ENCODE peak calls at places on chromosomes 6 and 20, in nine cellular contexts. One of them, this sample, is unnamed.

GRCh38 chr20:1900321-1900791 is 5.1 kb downstream of the SIRPA start:
- DNase-seq in A172: peak; percentile 81
- DNase-seq in EL: peak; percentile 80
- DNase-seq in aorta: peak; percentile 67
- DNase-seq in stimulated activated naive CD8-positive, alpha-beta T cell treated with anti-CD3 and anti-CD28 coated beads, Interleukin-15, Interleukin-2, amounts not matched to agents 100 U/mL and 50 U/mL, for 24 hours: no peak
- DNase-seq in GM13977: peak; percentile 63
- DNase-seq in effector CD4-positive, alpha-beta T cell: no peak
- DNase-seq in stimulated activated effector memory CD8-positive, alpha-beta T cell treated with anti-CD3 and anti-CD28 coated beads, Interleukin-12 subunit alpha, Interleukin-12 subunit beta, amount 100 ng/mL, for 72 hours: no peak
- DNase-seq in amygdala: peak; percentile 54
- DNase-seq in this sample: peak; percentile 37

GRCh38 chr6:169978615-169979161 is 227.3 kb downstream of the ERMARD start:
- DNase-seq in A172: no peak
- DNase-seq in EL: no peak
- DNase-seq in aorta: peak; percentile 44
- DNase-seq in stimulated activated naive CD8-positive, alpha-beta T cell treated with anti-CD3 and anti-CD28 coated beads, Interleukin-15, Interleukin-2, amounts not matched to agents 100 U/mL and 50 U/mL, for 24 hours: no peak
- DNase-seq in GM13977: no peak
- DNase-seq in effector CD4-positive, alpha-beta T cell: no peak
- DNase-seq in stimulated activated effector memory CD8-positive, alpha-beta T cell treated with anti-CD3 and anti-CD28 coated beads, Interleukin-12 subunit alpha, Interleukin-12 subunit beta, amount 100 ng/mL, for 72 hours: no peak
- DNase-seq in amygdala: no peak
- DNase-seq in this sample: no peak

GRCh38 chr6:5335020-5335419 is 73.7 kb downstream of the FARS2 start:
- DNase-seq in A172: no peak
- DNase-seq in EL: no peak
- DNase-seq in aorta: no peak
- DNase-seq in stimulated activated naive CD8-positive, alpha-beta T cell treated with anti-CD3 and anti-CD28 coated beads, Interleukin-15, Interleukin-2, amounts not matched to agents 100 U/mL and 50 U/mL, for 24 hours: no peak
- DNase-seq in GM13977: no peak
- DNase-seq in effector CD4-positive, alpha-beta T cell: no peak
- DNase-seq in stimulated activated effector memory CD8-positive, alpha-beta T cell treated with anti-CD3 and anti-CD28 coated beads, Interleukin-12 subunit alpha, Interleukin-12 subunit beta, amount 100 ng/mL, for 72 hours: no peak
- DNase-seq in amygdala: no peak
- DNase-seq in this sample: no peak

GRCh38 chr20:59680148-59680650 is 75.9 kb downstream of the PHACTR3 start:
- DNase-seq in A172: no peak
- DNase-seq in EL: no peak
- DNase-seq in aorta: no peak
- DNase-seq in stimulated activated naive CD8-positive, alpha-beta T cell treated with anti-CD3 and anti-CD28 coated beads, Interleukin-15, Interleukin-2, amounts not matched to agents 100 U/mL and 50 U/mL, for 24 hours: no peak
- DNase-seq in GM13977: no peak
- DNase-seq in effector CD4-positive, alpha-beta T cell: no peak
- DNase-seq in stimulated activated effector memory CD8-positive, alpha-beta T cell treated with anti-CD3 and anti-CD28 coated beads, Interleukin-12 subunit alpha, Interleukin-12 subunit beta, amount 100 ng/mL, for 72 hours: no peak
- DNase-seq in amygdala: no peak
- DNase-seq in this sample: no peak

GRCh38 chr20:11366660-11367059 is 551.0 kb upstream of the BTBD3 start:
- DNase-seq in A172: no peak
- DNase-seq in EL: peak; percentile 32
- DNase-seq in aorta: no peak
- DNase-seq in stimulated activated naive CD8-positive, alpha-beta T cell treated with anti-CD3 and anti-CD28 coated beads, Interleukin-15, Interleukin-2, amounts not matched to agents 100 U/mL and 50 U/mL, for 24 hours: no peak
- DNase-seq in GM13977: no peak
- DNase-seq in effector CD4-positive, alpha-beta T cell: no peak
- DNase-seq in stimulated activated effector memory CD8-positive, alpha-beta T cell treated with anti-CD3 and anti-CD28 coated beads, Interleukin-12 subunit alpha, Interleukin-12 subunit beta, amount 100 ng/mL, for 72 hours: no peak
- DNase-seq in amygdala: no peak
- DNase-seq in this sample: no peak

GRCh38 chr6:137095093-137095492 is 50.3 kb upstream of the IL20RA start:
- DNase-seq in A172: no peak
- DNase-seq in EL: no peak
- DNase-seq in aorta: no peak
- DNase-seq in stimulated activated naive CD8-positive, alpha-beta T cell treated with anti-CD3 and anti-CD28 coated beads, Interleukin-15, Interleukin-2, amounts not matched to agents 100 U/mL and 50 U/mL, for 24 hours: no peak
- DNase-seq in GM13977: no peak
- DNase-seq in effector CD4-positive, alpha-beta T cell: no peak
- DNase-seq in stimulated activated effector memory CD8-positive, alpha-beta T cell treated with anti-CD3 and anti-CD28 coated beads, Interleukin-12 subunit alpha, Interleukin-12 subunit beta, amount 100 ng/mL, for 72 hours: no peak
- DNase-seq in amygdala: no peak
- DNase-seq in this sample: no peak

GRCh38 chr20:11891827-11892521 is 25.7 kb upstream of the BTBD3 start:
- DNase-seq in A172: peak; percentile 78
- DNase-seq in EL: peak; percentile 85
- DNase-seq in aorta: peak; percentile 56
- DNase-seq in stimulated activated naive CD8-positive, alpha-beta T cell treated with anti-CD3 and anti-CD28 coated beads, Interleukin-15, Interleukin-2, amounts not matched to agents 100 U/mL and 50 U/mL, for 24 hours: peak; percentile 39
- DNase-seq in GM13977: peak; percentile 68
- DNase-seq in effector CD4-positive, alpha-beta T cell: no peak
- DNase-seq in stimulated activated effector memory CD8-positive, alpha-beta T cell treated with anti-CD3 and anti-CD28 coated beads, Interleukin-12 subunit alpha, Interleukin-12 subunit beta, amount 100 ng/mL, for 72 hours: no peak
- DNase-seq in amygdala: no peak
- DNase-seq in this sample: peak; percentile 46

GRCh38 chr20:433300-433975 is 25.3 kb downstream of the RBCK1 start:
- DNase-seq in A172: peak; percentile 53
- DNase-seq in EL: peak; percentile 45
- DNase-seq in aorta: peak; percentile 22
- DNase-seq in stimulated activated naive CD8-positive, alpha-beta T cell treated with anti-CD3 and anti-CD28 coated beads, Interleukin-15, Interleukin-2, amounts not matched to agents 100 U/mL and 50 U/mL, for 24 hours: peak; percentile 76
- DNase-seq in GM13977: peak; percentile 84
- DNase-seq in effector CD4-positive, alpha-beta T cell: peak; percentile 31
- DNase-seq in stimulated activated effector memory CD8-positive, alpha-beta T cell treated with anti-CD3 and anti-CD28 coated beads, Interleukin-12 subunit alpha, Interleukin-12 subunit beta, amount 100 ng/mL, for 72 hours: peak; percentile 83
- DNase-seq in amygdala: no peak
- DNase-seq in this sample: no peak

GRCh38 chr6:37698264-37699137 is 818 bp upstream of the MDGA1 start:
- DNase-seq in A172: no peak
- DNase-seq in EL: peak; percentile 74
- DNase-seq in aorta: peak; percentile 68
- DNase-seq in stimulated activated naive CD8-positive, alpha-beta T cell treated with anti-CD3 and anti-CD28 coated beads, Interleukin-15, Interleukin-2, amounts not matched to agents 100 U/mL and 50 U/mL, for 24 hours: peak; percentile 64
- DNase-seq in GM13977: peak; percentile 76
- DNase-seq in effector CD4-positive, alpha-beta T cell: peak; percentile 54
- DNase-seq in stimulated activated effector memory CD8-positive, alpha-beta T cell treated with anti-CD3 and anti-CD28 coated beads, Interleukin-12 subunit alpha, Interleukin-12 subunit beta, amount 100 ng/mL, for 72 hours: peak; percentile 82
- DNase-seq in amygdala: no peak
- DNase-seq in this sample: no peak

GRCh38 chr20:34680586-34680985 is 3.7 kb upstream of the PIGU start:
- DNase-seq in A172: no peak
- DNase-seq in EL: no peak
- DNase-seq in aorta: no peak
- DNase-seq in stimulated activated naive CD8-positive, alpha-beta T cell treated with anti-CD3 and anti-CD28 coated beads, Interleukin-15, Interleukin-2, amounts not matched to agents 100 U/mL and 50 U/mL, for 24 hours: no peak
- DNase-seq in GM13977: no peak
- DNase-seq in effector CD4-positive, alpha-beta T cell: no peak
- DNase-seq in stimulated activated effector memory CD8-positive, alpha-beta T cell treated with anti-CD3 and anti-CD28 coated beads, Interleukin-12 subunit alpha, Interleukin-12 subunit beta, amount 100 ng/mL, for 72 hours: no peak
- DNase-seq in amygdala: no peak
- DNase-seq in this sample: no peak

GRCh38 chr20:61042501-61043385 is 209.3 kb upstream of the CDH4 start:
- DNase-seq in A172: no peak
- DNase-seq in EL: no peak
- DNase-seq in aorta: no peak
- DNase-seq in stimulated activated naive CD8-positive, alpha-beta T cell treated with anti-CD3 and anti-CD28 coated beads, Interleukin-15, Interleukin-2, amounts not matched to agents 100 U/mL and 50 U/mL, for 24 hours: no peak
- DNase-seq in GM13977: no peak
- DNase-seq in effector CD4-positive, alpha-beta T cell: no peak
- DNase-seq in stimulated activated effector memory CD8-positive, alpha-beta T cell treated with anti-CD3 and anti-CD28 coated beads, Interleukin-12 subunit alpha, Interleukin-12 subunit beta, amount 100 ng/mL, for 72 hours: no peak
- DNase-seq in amygdala: no peak
- DNase-seq in this sample: no peak

GRCh38 chr20:52303281-52303950 is 111.8 kb upstream of the ZFP64 start:
- DNase-seq in A172: no peak
- DNase-seq in EL: no peak
- DNase-seq in aorta: no peak
- DNase-seq in stimulated activated naive CD8-positive, alpha-beta T cell treated with anti-CD3 and anti-CD28 coated beads, Interleukin-15, Interleukin-2, amounts not matched to agents 100 U/mL and 50 U/mL, for 24 hours: no peak
- DNase-seq in GM13977: no peak
- DNase-seq in effector CD4-positive, alpha-beta T cell: no peak
- DNase-seq in stimulated activated effector memory CD8-positive, alpha-beta T cell treated with anti-CD3 and anti-CD28 coated beads, Interleukin-12 subunit alpha, Interleukin-12 subunit beta, amount 100 ng/mL, for 72 hours: no peak
- DNase-seq in amygdala: no peak
- DNase-seq in this sample: no peak

GRCh38 chr20:39263076-39263475 is 300.9 kb downstream of the DHX35 start:
- DNase-seq in A172: no peak
- DNase-seq in EL: no peak
- DNase-seq in aorta: no peak
- DNase-seq in stimulated activated naive CD8-positive, alpha-beta T cell treated with anti-CD3 and anti-CD28 coated beads, Interleukin-15, Interleukin-2, amounts not matched to agents 100 U/mL and 50 U/mL, for 24 hours: no peak
- DNase-seq in GM13977: no peak
- DNase-seq in effector CD4-positive, alpha-beta T cell: no peak
- DNase-seq in stimulated activated effector memory CD8-positive, alpha-beta T cell treated with anti-CD3 and anti-CD28 coated beads, Interleukin-12 subunit alpha, Interleukin-12 subunit beta, amount 100 ng/mL, for 72 hours: no peak
- DNase-seq in amygdala: no peak
- DNase-seq in this sample: no peak

GRCh38 chr6:396126-396520 is 4.6 kb downstream of the IRF4 start:
- DNase-seq in A172: no peak
- DNase-seq in EL: no peak
- DNase-seq in aorta: no peak
- DNase-seq in stimulated activated naive CD8-positive, alpha-beta T cell treated with anti-CD3 and anti-CD28 coated beads, Interleukin-15, Interleukin-2, amounts not matched to agents 100 U/mL and 50 U/mL, for 24 hours: no peak
- DNase-seq in GM13977: no peak
- DNase-seq in effector CD4-positive, alpha-beta T cell: no peak
- DNase-seq in stimulated activated effector memory CD8-positive, alpha-beta T cell treated with anti-CD3 and anti-CD28 coated beads, Interleukin-12 subunit alpha, Interleukin-12 subunit beta, amount 100 ng/mL, for 72 hours: no peak
- DNase-seq in amygdala: no peak
- DNase-seq in this sample: no peak

GRCh38 chr6:36839819-36840379 is 655 bp upstream of the CPNE5 start:
- DNase-seq in A172: no peak
- DNase-seq in EL: peak; percentile 39
- DNase-seq in aorta: peak; percentile 62
- DNase-seq in stimulated activated naive CD8-positive, alpha-beta T cell treated with anti-CD3 and anti-CD28 coated beads, Interleukin-15, Interleukin-2, amounts not matched to agents 100 U/mL and 50 U/mL, for 24 hours: peak; percentile 51
- DNase-seq in GM13977: peak; percentile 75
- DNase-seq in effector CD4-positive, alpha-beta T cell: peak; percentile 11
- DNase-seq in stimulated activated effector memory CD8-positive, alpha-beta T cell treated with anti-CD3 and anti-CD28 coated beads, Interleukin-12 subunit alpha, Interleukin-12 subunit beta, amount 100 ng/mL, for 72 hours: no peak
- DNase-seq in amygdala: no peak
- DNase-seq in this sample: no peak

GRCh38 chr20:10430000-10430466 is 4.0 kb downstream of the MKKS start:
- DNase-seq in A172: peak; percentile 42
- DNase-seq in EL: peak; percentile 21
- DNase-seq in aorta: no peak
- DNase-seq in stimulated activated naive CD8-positive, alpha-beta T cell treated with anti-CD3 and anti-CD28 coated beads, Interleukin-15, Interleukin-2, amounts not matched to agents 100 U/mL and 50 U/mL, for 24 hours: no peak
- DNase-seq in GM13977: no peak
- DNase-seq in effector CD4-positive, alpha-beta T cell: no peak
- DNase-seq in stimulated activated effector memory CD8-positive, alpha-beta T cell treated with anti-CD3 and anti-CD28 coated beads, Interleukin-12 subunit alpha, Interleukin-12 subunit beta, amount 100 ng/mL, for 72 hours: no peak
- DNase-seq in amygdala: no peak
- DNase-seq in this sample: no peak

GRCh38 chr20:19222520-19223040 is 10.1 kb downstream of the SLC24A3 start:
- DNase-seq in A172: no peak
- DNase-seq in EL: no peak
- DNase-seq in aorta: no peak
- DNase-seq in stimulated activated naive CD8-positive, alpha-beta T cell treated with anti-CD3 and anti-CD28 coated beads, Interleukin-15, Interleukin-2, amounts not matched to agents 100 U/mL and 50 U/mL, for 24 hours: no peak
- DNase-seq in GM13977: no peak
- DNase-seq in effector CD4-positive, alpha-beta T cell: no peak
- DNase-seq in stimulated activated effector memory CD8-positive, alpha-beta T cell treated with anti-CD3 and anti-CD28 coated beads, Interleukin-12 subunit alpha, Interleukin-12 subunit beta, amount 100 ng/mL, for 72 hours: no peak
- DNase-seq in amygdala: no peak
- DNase-seq in this sample: no peak

GRCh38 chr6:33126101-33126714 is 50.4 kb downstream of the HLA-DPB1 start:
- DNase-seq in A172: peak; percentile 34
- DNase-seq in EL: peak; percentile 48
- DNase-seq in aorta: peak; percentile 87
- DNase-seq in stimulated activated naive CD8-positive, alpha-beta T cell treated with anti-CD3 and anti-CD28 coated beads, Interleukin-15, Interleukin-2, amounts not matched to agents 100 U/mL and 50 U/mL, for 24 hours: peak; percentile 84
- DNase-seq in GM13977: peak; percentile 68
- DNase-seq in effector CD4-positive, alpha-beta T cell: peak; percentile 51
- DNase-seq in stimulated activated effector memory CD8-positive, alpha-beta T cell treated with anti-CD3 and anti-CD28 coated beads, Interleukin-12 subunit alpha, Interleukin-12 subunit beta, amount 100 ng/mL, for 72 hours: peak; percentile 81
- DNase-seq in amygdala: no peak
- DNase-seq in this sample: no peak

GRCh38 chr20:20690676-20691476 is 21.6 kb downstream of the RALGAPA2 start:
- DNase-seq in A172: no peak
- DNase-seq in EL: no peak
- DNase-seq in aorta: no peak
- DNase-seq in stimulated activated naive CD8-positive, alpha-beta T cell treated with anti-CD3 and anti-CD28 coated beads, Interleukin-15, Interleukin-2, amounts not matched to agents 100 U/mL and 50 U/mL, for 24 hours: no peak
- DNase-seq in GM13977: peak; percentile 31
- DNase-seq in effector CD4-positive, alpha-beta T cell: no peak
- DNase-seq in stimulated activated effector memory CD8-positive, alpha-beta T cell treated with anti-CD3 and anti-CD28 coated beads, Interleukin-12 subunit alpha, Interleukin-12 subunit beta, amount 100 ng/mL, for 72 hours: no peak
- DNase-seq in amygdala: no peak
- DNase-seq in this sample: no peak

GRCh38 chr6:14910692-14911547 is 334.9 kb upstream of the JARID2 start:
- DNase-seq in A172: peak; percentile 11
- DNase-seq in EL: peak; percentile 23
- DNase-seq in aorta: peak; percentile 76
- DNase-seq in stimulated activated naive CD8-positive, alpha-beta T cell treated with anti-CD3 and anti-CD28 coated beads, Interleukin-15, Interleukin-2, amounts not matched to agents 100 U/mL and 50 U/mL, for 24 hours: peak; percentile 26
- DNase-seq in GM13977: peak; percentile 62
- DNase-seq in effector CD4-positive, alpha-beta T cell: no peak
- DNase-seq in stimulated activated effector memory CD8-positive, alpha-beta T cell treated with anti-CD3 and anti-CD28 coated beads, Interleukin-12 subunit alpha, Interleukin-12 subunit beta, amount 100 ng/mL, for 72 hours: peak; percentile 53
- DNase-seq in amygdala: no peak
- DNase-seq in this sample: no peak

GRCh38 chr6:90533615-90534336 is 53.1 kb downstream of the MAP3K7 start:
- DNase-seq in A172: no peak
- DNase-seq in EL: no peak
- DNase-seq in aorta: no peak
- DNase-seq in stimulated activated naive CD8-positive, alpha-beta T cell treated with anti-CD3 and anti-CD28 coated beads, Interleukin-15, Interleukin-2, amounts not matched to agents 100 U/mL and 50 U/mL, for 24 hours: no peak
- DNase-seq in GM13977: no peak
- DNase-seq in effector CD4-positive, alpha-beta T cell: no peak
- DNase-seq in stimulated activated effector memory CD8-positive, alpha-beta T cell treated with anti-CD3 and anti-CD28 coated beads, Interleukin-12 subunit alpha, Interleukin-12 subunit beta, amount 100 ng/mL, for 72 hours: no peak
- DNase-seq in amygdala: no peak
- DNase-seq in this sample: no peak

GRCh38 chr6:7910654-7911344 is at the start of gene TXNDC5:
- DNase-seq in A172: peak; percentile 27
- DNase-seq in EL: peak; percentile 77
- DNase-seq in aorta: peak; percentile 86
- DNase-seq in stimulated activated naive CD8-positive, alpha-beta T cell treated with anti-CD3 and anti-CD28 coated beads, Interleukin-15, Interleukin-2, amounts not matched to agents 100 U/mL and 50 U/mL, for 24 hours: peak; percentile 85
- DNase-seq in GM13977: peak; percentile 93
- DNase-seq in effector CD4-positive, alpha-beta T cell: peak; percentile 38
- DNase-seq in stimulated activated effector memory CD8-positive, alpha-beta T cell treated with anti-CD3 and anti-CD28 coated beads, Interleukin-12 subunit alpha, Interleukin-12 subunit beta, amount 100 ng/mL, for 72 hours: peak; percentile 75
- DNase-seq in amygdala: no peak
- DNase-seq in this sample: no peak

GRCh38 chr6:161493731-161494130 is 219.9 kb upstream of the AGPAT4 start:
- DNase-seq in A172: no peak
- DNase-seq in EL: no peak
- DNase-seq in aorta: no peak
- DNase-seq in stimulated activated naive CD8-positive, alpha-beta T cell treated with anti-CD3 and anti-CD28 coated beads, Interleukin-15, Interleukin-2, amounts not matched to agents 100 U/mL and 50 U/mL, for 24 hours: no peak
- DNase-seq in GM13977: no peak
- DNase-seq in effector CD4-positive, alpha-beta T cell: no peak
- DNase-seq in stimulated activated effector memory CD8-positive, alpha-beta T cell treated with anti-CD3 and anti-CD28 coated beads, Interleukin-12 subunit alpha, Interleukin-12 subunit beta, amount 100 ng/mL, for 72 hours: no peak
- DNase-seq in amygdala: no peak
- DNase-seq in this sample: no peak

GRCh38 chr6:158481612-158482473 is 78.0 kb upstream of the TMEM181 start:
- DNase-seq in A172: peak; percentile 91
- DNase-seq in EL: peak; percentile 93
- DNase-seq in aorta: no peak
- DNase-seq in stimulated activated naive CD8-positive, alpha-beta T cell treated with anti-CD3 and anti-CD28 coated beads, Interleukin-15, Interleukin-2, amounts not matched to agents 100 U/mL and 50 U/mL, for 24 hours: no peak
- DNase-seq in GM13977: no peak
- DNase-seq in effector CD4-positive, alpha-beta T cell: no peak
- DNase-seq in stimulated activated effector memory CD8-positive, alpha-beta T cell treated with anti-CD3 and anti-CD28 coated beads, Interleukin-12 subunit alpha, Interleukin-12 subunit beta, amount 100 ng/mL, for 72 hours: peak; percentile 57
- DNase-seq in amygdala: no peak
- DNase-seq in this sample: no peak

GRCh38 chr20:61560361-61560853 is 308.3 kb downstream of the CDH4 start:
- DNase-seq in A172: peak; percentile 69
- DNase-seq in EL: peak; percentile 71
- DNase-seq in aorta: no peak
- DNase-seq in stimulated activated naive CD8-positive, alpha-beta T cell treated with anti-CD3 and anti-CD28 coated beads, Interleukin-15, Interleukin-2, amounts not matched to agents 100 U/mL and 50 U/mL, for 24 hours: no peak
- DNase-seq in GM13977: no peak
- DNase-seq in effector CD4-positive, alpha-beta T cell: no peak
- DNase-seq in stimulated activated effector memory CD8-positive, alpha-beta T cell treated with anti-CD3 and anti-CD28 coated beads, Interleukin-12 subunit alpha, Interleukin-12 subunit beta, amount 100 ng/mL, for 72 hours: no peak
- DNase-seq in amygdala: no peak
- DNase-seq in this sample: no peak

This sample was measured in cerebellar nuclear complex.